ENCODE peak calls at places on chromosomes 2 and 18, in six cellular contexts. O, F, X, Z, D and S are unnamed samples.

GRCh38 chr2:196591621-196592022 is 47.9 kb upstream of the CCDC150 start:
- DNase-seq in O (no peak), Z (no peak), F (no peak), X (no peak), D (no peak), S (no peak)

GRCh38 chr2:166932032-166932431 is 43.8 kb downstream of the XIRP2 start:
- DNase-seq in O (no peak), D (no peak), Z (no peak), F (no peak), X (no peak), S (no peak)

GRCh38 chr2:120358734-120359465 is 13.0 kb downstream of the INHBB start:
- DNase-seq in F (no peak), Z (no peak), O (no peak), D (no peak), X (no peak), S (no peak)

GRCh38 chr2:43228782-43229659 is 2.6 kb upstream of the ZFP36L2 start:
- DNase-seq in D (no peak), Z (no peak), X (no peak), O (peak; percentile 53), F (no peak), S (peak; percentile 29)

GRCh38 chr2:163191372-163191771 is 352.8 kb upstream of the KCNH7 start:
- DNase-seq in D (no peak), O (peak; percentile 42), X (no peak), F (peak; percentile 52), Z (no peak), S (no peak)

GRCh38 chr18:48878471-48878870 is 72.3 kb downstream of the SMAD7 start:
- DNase-seq in Z (no peak), F (no peak), D (no peak), O (no peak), X (no peak), S (no peak)

GRCh38 chr18:26920644-26921043 is 55.1 kb upstream of the AQP4 start:
- DNase-seq in Z (no peak), X (no peak), D (no peak), O (no peak), F (no peak), S (no peak)

GRCh38 chr2:135159191-135159590 is 107.1 kb downstream of the RAB3GAP1 start:
- DNase-seq in F (no peak), X (no peak), D (no peak), Z (no peak), O (no peak), S (no peak)

GRCh38 chr2:147610491-147611050 is 234.3 kb upstream of the ACVR2A start:
- DNase-seq in O (no peak), F (no peak), X (no peak), Z (no peak), D (no peak), S (no peak)

DNA sequence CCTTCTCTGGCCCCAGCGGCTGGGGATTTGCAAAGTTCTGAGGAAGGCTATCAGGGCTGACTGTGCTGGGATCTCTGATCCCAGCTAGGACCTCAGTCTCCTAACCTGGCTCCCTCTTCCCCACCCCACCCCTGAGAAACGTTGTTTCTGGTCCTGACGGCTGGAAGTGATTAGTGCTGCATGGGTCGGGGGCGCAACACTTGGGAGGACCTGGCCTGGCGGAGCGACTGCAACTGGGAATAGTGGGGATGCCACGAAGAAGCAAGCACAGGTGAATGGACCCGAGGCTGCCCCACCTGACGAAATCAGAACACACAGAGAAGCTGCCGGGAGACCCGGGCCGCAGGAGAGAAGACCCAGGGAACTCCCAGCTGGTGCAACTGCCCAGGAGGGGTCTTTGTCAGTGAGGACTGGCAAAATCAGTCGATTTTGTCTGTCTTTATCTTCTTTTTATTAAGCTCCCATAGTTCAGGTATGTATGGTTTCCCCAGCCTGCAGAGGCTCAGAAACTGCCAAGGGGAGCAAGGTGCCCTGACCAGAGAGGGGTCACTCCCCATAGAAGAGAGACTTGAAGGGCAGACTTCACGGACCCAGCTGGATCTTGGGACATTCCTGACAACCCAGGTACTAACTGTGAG is 656 bp upstream of the LBX2 start:
- DNase-seq in X (no peak), D (no peak), O (no peak), F (no peak), Z (no peak), S (no peak)
- H3K4me3 ChIP-seq in X (peak overlapping the region; percentile 48), D (peak overlapping the region; percentile 47), O (peak overlapping the region; percentile 58), F (no peak overlapping the region), Z (peak overlapping the region; percentile 40), S (no peak overlapping the region)

GRCh38 chr2:187546762-187547333 is 7.4 kb downstream of the TFPI start:
- DNase-seq in F (no peak), O (peak; percentile 61), D (no peak), X (no peak), Z (no peak), S (no peak)
- H3K4me3 ChIP-seq in F (no peak overlapping the region), O (no peak overlapping the region), D (peak overlapping the region; percentile 1), X (no peak overlapping the region), Z (no peak overlapping the region), S (no peak overlapping the region)

GRCh38 chr18:60372598-60372997 is at the start of gene MC4R:
- DNase-seq in D (peak; percentile 22), O (peak; percentile 80), X (no peak), Z (no peak), F (peak; percentile 74), S (no peak)
- H3K4me3 ChIP-seq in D (peak within 1 kb of the TSS; percentile 21), O (no peak within 1 kb of the TSS), X (no peak within 1 kb of the TSS), Z (no peak within 1 kb of the TSS), F (no peak within 1 kb of the TSS), S (no peak within 1 kb of the TSS)

DNA sequence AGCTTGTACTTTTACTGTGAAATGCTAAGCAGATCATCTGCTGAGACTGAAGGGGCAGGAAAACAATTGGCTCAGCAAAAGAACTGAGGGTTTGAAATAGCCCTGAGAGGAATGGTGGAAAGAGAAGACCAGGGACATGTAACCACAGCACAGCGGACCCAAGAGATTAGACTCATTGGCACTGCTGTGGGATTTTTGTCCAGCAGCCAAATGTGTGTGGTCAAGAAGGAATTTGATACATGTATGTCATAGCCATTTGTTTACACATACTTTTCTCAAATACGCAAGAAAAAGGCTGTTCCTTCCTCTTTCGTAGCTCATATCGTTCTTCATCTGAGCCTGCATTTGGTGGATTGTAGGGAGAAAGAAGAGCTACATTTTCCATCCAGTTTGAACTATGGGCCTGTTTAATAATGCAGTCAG is 73.8 kb downstream of the TRABD2A start:
- DNase-seq in D (no peak), O (peak; percentile 99), X (no peak), F (peak; percentile 57), Z (no peak), S (no peak)
- H3K4me3 ChIP-seq in D (no peak overlapping the region), O (peak overlapping the region; percentile 29), X (no peak overlapping the region), F (no peak overlapping the region), Z (no peak overlapping the region), S (no peak overlapping the region)

GRCh38 chr2:241146286-241146685 is 3.0 kb downstream of the PASK start:
- DNase-seq in X (no peak), O (no peak), Z (no peak), D (no peak), F (no peak), S (no peak)
- H3K4me3 ChIP-seq in X (no peak overlapping the region), O (no peak overlapping the region), Z (no peak overlapping the region), D (no peak overlapping the region), F (no peak overlapping the region), S (no peak overlapping the region)